ENCODE peak calls at places on chromosomes 4 and X, in five cellular contexts. One of them, this sample, is unnamed.

GRCh38 chr4:38889143-38889542 is 21.5 kb downstream of the FAM114A1 start:
- DNase-seq in mammary epithelial cell: peak
- DNase-seq in fibroblast of lung: peak
- DNase-seq in neural progenitor cell: no peak
- DNase-seq in PC-3: peak
- DNase-seq in this sample: peak

GRCh38 chrX:152637649-152638442 is at the start of gene GABRQ:
- DNase-seq in mammary epithelial cell: no peak
- DNase-seq in fibroblast of lung: peak
- DNase-seq in neural progenitor cell: peak
- DNase-seq in PC-3: no peak
- DNase-seq in this sample: peak

GRCh38 chr4:154928640-154929257 is 147.7 kb downstream of the RBM46 start:
- DNase-seq in mammary epithelial cell: peak
- DNase-seq in fibroblast of lung: peak
- DNase-seq in neural progenitor cell: peak
- DNase-seq in PC-3: peak
- DNase-seq in this sample: peak

GRCh38 chr4:24032371-24032989 is 142.6 kb upstream of the PPARGC1A start:
- DNase-seq in mammary epithelial cell: peak
- DNase-seq in fibroblast of lung: no peak
- DNase-seq in neural progenitor cell: peak
- DNase-seq in PC-3: no peak
- DNase-seq in this sample: peak

GRCh38 chrX:53281321-53281822 is at the start of gene IQSEC2:
- DNase-seq in mammary epithelial cell: peak
- DNase-seq in fibroblast of lung: peak
- DNase-seq in neural progenitor cell: peak
- DNase-seq in PC-3: peak
- DNase-seq in this sample: peak

GRCh38 chr4:119794681-119795080 is 166.1 kb upstream of the PDE5A start:
- DNase-seq in mammary epithelial cell: no peak
- DNase-seq in fibroblast of lung: no peak
- DNase-seq in neural progenitor cell: no peak
- DNase-seq in PC-3: no peak
- DNase-seq in this sample: no peak

GRCh38 chrX:27675493-27675892 is 85.3 kb downstream of the DCAF8L2 start:
- DNase-seq in mammary epithelial cell: peak
- DNase-seq in fibroblast of lung: peak
- DNase-seq in neural progenitor cell: no peak
- DNase-seq in PC-3: peak
- DNase-seq in this sample: peak

GRCh38 chr4:140637836-140638235 is 69.1 kb upstream of the UCP1 start:
- DNase-seq in mammary epithelial cell: no peak
- DNase-seq in fibroblast of lung: peak
- DNase-seq in neural progenitor cell: peak
- DNase-seq in PC-3: peak
- DNase-seq in this sample: peak

GRCh38 chr4:2186133-2186864 is 55.6 kb downstream of the HAUS3 start:
- DNase-seq in mammary epithelial cell: peak
- DNase-seq in fibroblast of lung: peak
- DNase-seq in neural progenitor cell: peak
- DNase-seq in PC-3: peak
- DNase-seq in this sample: no peak

GRCh38 chrX:3712870-3713224 is 602 bp downstream of the PRKX start:
- DNase-seq in mammary epithelial cell: no peak
- DNase-seq in fibroblast of lung: no peak
- DNase-seq in neural progenitor cell: no peak
- DNase-seq in PC-3: peak
- DNase-seq in this sample: no peak

GRCh38 chrX:131739823-131740222 is 195.9 kb downstream of the OR13H1 start:
- DNase-seq in mammary epithelial cell: peak
- DNase-seq in fibroblast of lung: no peak
- DNase-seq in neural progenitor cell: no peak
- DNase-seq in PC-3: no peak
- DNase-seq in this sample: no peak

GRCh38 chrX:122238801-122239200 is 945.3 kb upstream of the GRIA3 start:
- DNase-seq in mammary epithelial cell: peak
- DNase-seq in fibroblast of lung: peak
- DNase-seq in neural progenitor cell: no peak
- DNase-seq in PC-3: no peak
- DNase-seq in this sample: peak

GRCh38 chr4:84456157-84456556 is 42.9 kb downstream of the NKX6-1 start:
- DNase-seq in mammary epithelial cell: no peak
- DNase-seq in fibroblast of lung: no peak
- DNase-seq in neural progenitor cell: no peak
- DNase-seq in PC-3: no peak
- DNase-seq in this sample: no peak

GRCh38 chr4:16544251-16544721 is 318.0 kb upstream of the TAPT1 start:
- DNase-seq in mammary epithelial cell: no peak
- DNase-seq in fibroblast of lung: no peak
- DNase-seq in neural progenitor cell: no peak
- DNase-seq in PC-3: no peak
- DNase-seq in this sample: peak

GRCh38 chr4:142566780-142567179 is 279.3 kb downstream of the INPP4B start:
- DNase-seq in mammary epithelial cell: no peak
- DNase-seq in fibroblast of lung: no peak
- DNase-seq in neural progenitor cell: no peak
- DNase-seq in PC-3: no peak
- DNase-seq in this sample: no peak

GRCh38 chrX:24426340-24426913 is 38.7 kb upstream of the PDK3 start:
- DNase-seq in mammary epithelial cell: peak
- DNase-seq in fibroblast of lung: no peak
- DNase-seq in neural progenitor cell: peak
- DNase-seq in PC-3: peak
- DNase-seq in this sample: peak

GRCh38 chrX:124242160-124242559 is 90.3 kb upstream of the TEX13D start:
- DNase-seq in mammary epithelial cell: no peak
- DNase-seq in fibroblast of lung: peak
- DNase-seq in neural progenitor cell: no peak
- DNase-seq in PC-3: no peak
- DNase-seq in this sample: peak

GRCh38 chrX:7596822-7597221 is 246.1 kb upstream of the VCX start:
- DNase-seq in mammary epithelial cell: no peak
- DNase-seq in fibroblast of lung: no peak
- DNase-seq in neural progenitor cell: no peak
- DNase-seq in PC-3: no peak
- DNase-seq in this sample: no peak

GRCh38 chr4:168741281-168742173 is 244.7 kb downstream of the PALLD start:
- DNase-seq in mammary epithelial cell: no peak
- DNase-seq in fibroblast of lung: no peak
- DNase-seq in neural progenitor cell: no peak
- DNase-seq in PC-3: no peak
- DNase-seq in this sample: no peak

GRCh38 chr4:125357675-125358074 is 42.9 kb downstream of the FAT4 start:
- DNase-seq in mammary epithelial cell: no peak
- DNase-seq in fibroblast of lung: no peak
- DNase-seq in neural progenitor cell: peak
- DNase-seq in PC-3: no peak
- DNase-seq in this sample: no peak

GRCh38 chr4:96016615-96017299 is 176.9 kb downstream of the PDHA2 start:
- DNase-seq in mammary epithelial cell: peak
- DNase-seq in fibroblast of lung: peak
- DNase-seq in neural progenitor cell: no peak
- DNase-seq in PC-3: peak
- DNase-seq in this sample: no peak

GRCh38 chrX:78105944-78106650 is 2.0 kb downstream of the PGK1 start:
- DNase-seq in mammary epithelial cell: no peak
- DNase-seq in fibroblast of lung: peak
- DNase-seq in neural progenitor cell: no peak
- DNase-seq in PC-3: no peak
- DNase-seq in this sample: peak

GRCh38 chr4:3193531-3194203 is 55.3 kb upstream of the MSANTD1 start:
- DNase-seq in mammary epithelial cell: no peak
- DNase-seq in fibroblast of lung: no peak
- DNase-seq in neural progenitor cell: no peak
- DNase-seq in PC-3: peak
- DNase-seq in this sample: peak

GRCh38 chrX:20947411-20947912 is 426.8 kb upstream of the CNKSR2 start:
- DNase-seq in mammary epithelial cell: peak
- DNase-seq in fibroblast of lung: no peak
- DNase-seq in neural progenitor cell: peak
- DNase-seq in PC-3: no peak
- DNase-seq in this sample: no peak

DNA sequence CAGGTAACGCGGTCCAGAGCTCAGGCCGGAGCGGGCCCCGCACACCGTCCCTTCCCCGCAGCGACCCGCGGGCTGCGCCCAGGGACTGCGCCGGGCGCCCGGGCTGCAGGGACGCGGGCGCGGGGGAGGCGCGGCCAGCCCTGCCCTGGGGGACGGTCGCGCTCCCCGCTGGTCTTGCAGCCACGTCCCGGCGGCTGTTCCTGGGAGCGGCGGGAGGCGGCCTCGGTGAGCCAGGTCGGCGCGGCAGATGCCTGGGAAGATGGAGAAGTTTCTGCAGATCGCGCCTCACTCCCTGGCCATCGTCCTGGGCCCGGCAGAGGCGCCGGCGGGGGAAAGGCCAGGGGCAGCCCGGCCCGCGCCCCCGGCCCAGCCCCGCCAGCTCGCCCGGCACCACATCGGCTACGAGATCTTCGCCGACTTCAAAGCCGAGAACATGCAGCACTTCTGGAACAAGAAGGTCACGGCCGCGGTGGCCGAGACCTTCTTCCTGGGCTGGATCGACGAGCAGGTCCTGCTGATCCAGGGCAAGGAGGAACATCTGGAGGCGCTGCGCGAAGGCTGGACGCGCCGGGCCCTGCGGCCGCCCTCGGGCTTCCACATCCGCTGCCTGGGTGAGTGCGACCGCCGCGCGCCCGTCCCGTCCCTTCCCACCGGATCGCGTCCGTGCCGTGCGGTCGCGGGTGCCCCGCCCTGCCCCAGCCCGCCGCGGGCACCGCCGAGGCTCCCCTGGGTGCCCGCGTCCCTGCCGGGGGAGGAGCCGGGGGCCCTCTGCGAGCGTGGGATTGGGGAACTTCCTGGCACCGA is 107.5 kb upstream of the STOX2 start:
- DNase-seq in mammary epithelial cell: peak
- DNase-seq in fibroblast of lung: peak
- DNase-seq in neural progenitor cell: peak
- DNase-seq in PC-3: no peak
- DNase-seq in this sample: peak
- TF ChIP-seq EZH2 in mammary epithelial cell: no peak
- TF ChIP-seq EZH2 in fibroblast of lung: peak
- TF ChIP-seq EZH2 in neural progenitor cell: peak
- TF ChIP-seq EZH2 in PC-3: no peak
- TF ChIP-seq EZH2 in this sample: no peak

GRCh38 chrX:137031517-137032377 is 2.0 kb downstream of the GPR101 start:
- DNase-seq in mammary epithelial cell: peak
- DNase-seq in fibroblast of lung: peak
- DNase-seq in neural progenitor cell: peak
- DNase-seq in PC-3: peak
- DNase-seq in this sample: peak
- H3K9ac ChIP-seq in mammary epithelial cell: no peak
- H3K9ac ChIP-seq in fibroblast of lung: no peak
- H3K9ac ChIP-seq in neural progenitor cell: no peak
- H3K9ac ChIP-seq in PC-3: no peak
- H3K9ac ChIP-seq in this sample: no peak

DNA sequence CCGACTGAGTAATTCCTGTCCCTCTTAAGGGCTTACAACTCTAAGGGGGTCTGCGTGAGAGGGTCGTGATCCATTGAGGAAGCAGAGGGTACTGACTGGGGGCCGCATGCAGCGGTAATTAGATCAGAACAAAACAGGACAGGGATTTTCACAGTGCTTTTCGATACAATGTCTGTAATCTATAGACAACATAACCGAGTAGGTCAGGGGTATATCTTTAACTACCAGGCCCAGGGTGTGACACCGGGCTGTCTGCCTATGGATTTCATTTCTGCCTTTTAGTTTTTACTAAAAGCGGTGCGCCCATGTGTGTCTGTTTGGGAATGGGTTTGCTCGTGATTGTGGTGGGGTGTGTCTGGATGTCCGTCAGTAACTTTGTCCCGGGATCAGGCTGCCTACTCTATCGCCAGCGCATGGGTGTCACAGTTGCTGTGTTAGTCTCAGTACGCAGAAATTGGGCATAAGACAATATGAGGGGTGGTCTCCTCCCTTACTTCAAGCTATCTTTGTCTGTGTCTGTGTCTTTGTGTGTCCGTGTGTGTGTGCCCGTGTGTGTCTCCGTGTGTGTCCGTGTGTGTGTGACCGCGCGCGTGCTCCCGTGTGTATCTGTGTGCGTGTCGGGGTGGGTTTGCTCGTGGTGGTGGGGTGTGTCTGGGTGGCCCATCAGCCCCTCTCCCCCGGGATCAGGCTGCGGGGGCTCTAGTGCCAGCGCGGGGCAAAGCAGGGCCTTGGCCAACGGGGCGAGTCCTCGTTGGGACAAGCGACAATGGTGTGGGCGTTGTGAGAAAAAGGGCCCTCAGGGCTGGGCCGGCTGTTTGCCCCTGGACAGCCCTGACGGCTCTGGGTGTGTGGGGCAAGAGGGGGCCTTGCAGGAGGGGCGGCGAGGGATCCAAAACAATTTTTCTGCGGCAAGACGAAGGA is 10.4 kb downstream of the FRG2 start:
- DNase-seq in mammary epithelial cell: no peak
- DNase-seq in fibroblast of lung: no peak
- DNase-seq in neural progenitor cell: peak
- DNase-seq in PC-3: no peak
- DNase-seq in this sample: no peak
- TF ChIP-seq EZH2 in mammary epithelial cell: peak
- TF ChIP-seq EZH2 in fibroblast of lung: no peak
- TF ChIP-seq EZH2 in neural progenitor cell: peak
- TF ChIP-seq EZH2 in PC-3: no peak
- TF ChIP-seq EZH2 in this sample: no peak

GRCh38 chr4:113294910-113295309 is 245.5 kb downstream of the ANK2 start:
- DNase-seq in mammary epithelial cell: no peak
- DNase-seq in fibroblast of lung: no peak
- DNase-seq in neural progenitor cell: no peak
- DNase-seq in PC-3: no peak
- DNase-seq in this sample: peak

GRCh38 chr4:113290666-113291065 is 241.2 kb downstream of the ANK2 start:
- DNase-seq in mammary epithelial cell: no peak
- DNase-seq in fibroblast of lung: no peak
- DNase-seq in neural progenitor cell: no peak
- DNase-seq in PC-3: no peak
- DNase-seq in this sample: no peak

GRCh38 chr4:113293673-113294072 is 244.2 kb downstream of the ANK2 start:
- DNase-seq in mammary epithelial cell: no peak
- DNase-seq in fibroblast of lung: peak
- DNase-seq in neural progenitor cell: peak
- DNase-seq in PC-3: no peak
- DNase-seq in this sample: peak

GRCh38 chr4:113292371-113293042 is 243.1 kb downstream of the ANK2 start:
- DNase-seq in mammary epithelial cell: no peak
- DNase-seq in fibroblast of lung: peak
- DNase-seq in neural progenitor cell: peak
- DNase-seq in PC-3: no peak
- DNase-seq in this sample: peak

DNA sequence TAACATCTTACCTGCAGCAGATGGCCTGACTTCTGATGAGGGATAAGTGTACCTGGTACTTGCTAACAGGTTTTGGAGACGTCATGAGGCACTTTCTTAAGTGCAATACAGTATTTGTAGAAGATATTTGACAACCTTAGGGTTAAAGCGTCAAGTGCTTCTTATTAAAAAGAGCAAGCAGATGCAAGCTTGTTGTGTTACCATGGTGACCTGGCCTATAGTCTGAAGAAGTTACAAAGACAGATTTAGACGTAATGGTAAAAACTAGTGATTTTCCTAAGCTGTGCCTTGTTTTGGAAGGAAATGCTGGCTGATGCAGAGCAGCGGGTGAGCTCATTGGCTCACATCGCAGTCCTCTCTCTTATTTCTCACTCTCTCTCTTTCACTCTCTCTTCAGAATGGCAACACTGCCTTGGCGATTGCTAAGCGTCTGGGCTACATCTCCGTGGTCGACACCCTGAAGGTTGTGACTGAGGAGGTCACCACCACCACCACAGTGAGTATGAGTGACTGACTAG is 243.6 kb downstream of the ANK2 start:
- DNase-seq in mammary epithelial cell: no peak
- DNase-seq in fibroblast of lung: peak
- DNase-seq in neural progenitor cell: peak
- DNase-seq in PC-3: no peak
- DNase-seq in this sample: peak
- H3K9ac ChIP-seq in mammary epithelial cell: no peak
- H3K9ac ChIP-seq in fibroblast of lung: peak
- H3K9ac ChIP-seq in neural progenitor cell: no peak
- H3K9ac ChIP-seq in PC-3: no peak
- H3K9ac ChIP-seq in this sample: peak

This sample was measured in GM23248.